ENCODE peak calls at places on chromosomes 4 and X, in six cellular contexts. One of them, this sample, is unnamed.

GRCh38 chr4:14726441-14727405 is 275.6 kb upstream of the CPEB2 start:
- DNase-seq in neural progenitor cell: no peak
- DNase-seq in DND-41: no peak
- DNase-seq in IMR-90: peak; percentile 35
- DNase-seq in lower lobe of right lung: no peak
- DNase-seq in stomach: peak; percentile 59
- DNase-seq in this sample: peak; percentile 85

GRCh38 chr4:54568184-54568583 is 89.6 kb upstream of the KIT start:
- DNase-seq in neural progenitor cell: no peak
- DNase-seq in DND-41: no peak
- DNase-seq in IMR-90: peak; percentile 83
- DNase-seq in lower lobe of right lung: no peak
- DNase-seq in stomach: no peak
- DNase-seq in this sample: no peak

GRCh38 chr4:52036875-52037274 is 1.2 kb downstream of the SGCB start:
- DNase-seq in neural progenitor cell: no peak
- DNase-seq in DND-41: no peak
- DNase-seq in IMR-90: no peak
- DNase-seq in lower lobe of right lung: no peak
- DNase-seq in stomach: no peak
- DNase-seq in this sample: no peak

GRCh38 chrX:43735957-43736356 is 79.9 kb downstream of the MAOA start:
- DNase-seq in neural progenitor cell: no peak
- DNase-seq in DND-41: no peak
- DNase-seq in IMR-90: no peak
- DNase-seq in lower lobe of right lung: no peak
- DNase-seq in stomach: no peak
- DNase-seq in this sample: no peak

GRCh38 chr4:3423406-3423805 is 18.4 kb upstream of the HGFAC start:
- DNase-seq in neural progenitor cell: no peak
- DNase-seq in DND-41: no peak
- DNase-seq in IMR-90: no peak
- DNase-seq in lower lobe of right lung: no peak
- DNase-seq in stomach: no peak
- DNase-seq in this sample: no peak

GRCh38 chr4:137644201-137644600 is 111.9 kb upstream of the PCDH18 start:
- DNase-seq in neural progenitor cell: no peak
- DNase-seq in DND-41: no peak
- DNase-seq in IMR-90: peak; percentile 62
- DNase-seq in lower lobe of right lung: no peak
- DNase-seq in stomach: no peak
- DNase-seq in this sample: no peak

GRCh38 chr4:3471098-3471760 is 8.1 kb downstream of the DOK7 start:
- DNase-seq in neural progenitor cell: peak; percentile 1
- DNase-seq in DND-41: no peak
- DNase-seq in IMR-90: no peak
- DNase-seq in lower lobe of right lung: peak; percentile 38
- DNase-seq in stomach: no peak
- DNase-seq in this sample: no peak

GRCh38 chr4:139676913-139677585 is 11.4 kb downstream of the MGST2 start:
- DNase-seq in neural progenitor cell: no peak
- DNase-seq in DND-41: no peak
- DNase-seq in IMR-90: no peak
- DNase-seq in lower lobe of right lung: no peak
- DNase-seq in stomach: no peak
- DNase-seq in this sample: no peak

GRCh38 chr4:141352775-141353544 is 132.3 kb downstream of the ZNF330 start:
- DNase-seq in neural progenitor cell: peak; percentile 30
- DNase-seq in DND-41: peak; percentile 11
- DNase-seq in IMR-90: peak; percentile 89
- DNase-seq in lower lobe of right lung: no peak
- DNase-seq in stomach: no peak
- DNase-seq in this sample: no peak

GRCh38 chrX:14095702-14096101 is 66.0 kb upstream of the GEMIN8 start:
- DNase-seq in neural progenitor cell: peak; percentile 74
- DNase-seq in DND-41: peak; percentile 55
- DNase-seq in IMR-90: peak; percentile 53
- DNase-seq in lower lobe of right lung: no peak
- DNase-seq in stomach: peak; percentile 28
- DNase-seq in this sample: no peak

GRCh38 chr4:83036991-83037390 is 2.0 kb downstream of the COPS4 start:
- DNase-seq in neural progenitor cell: no peak
- DNase-seq in DND-41: no peak
- DNase-seq in IMR-90: no peak
- DNase-seq in lower lobe of right lung: no peak
- DNase-seq in stomach: no peak
- DNase-seq in this sample: no peak
- H3K4me1 ChIP-seq in neural progenitor cell: no peaks in the 10 kb centered on the region
- H3K4me1 ChIP-seq in DND-41: peaks cover 40% of the 10 kb centered on the region
- H3K4me1 ChIP-seq in IMR-90: peaks cover 5% of the 10 kb centered on the region
- H3K4me1 ChIP-seq in lower lobe of right lung: peaks cover 23% of the 10 kb centered on the region
- H3K4me1 ChIP-seq in stomach: peaks cover 8% of the 10 kb centered on the region
- H3K4me1 ChIP-seq in this sample: peaks cover 5% of the 10 kb centered on the region

DNA sequence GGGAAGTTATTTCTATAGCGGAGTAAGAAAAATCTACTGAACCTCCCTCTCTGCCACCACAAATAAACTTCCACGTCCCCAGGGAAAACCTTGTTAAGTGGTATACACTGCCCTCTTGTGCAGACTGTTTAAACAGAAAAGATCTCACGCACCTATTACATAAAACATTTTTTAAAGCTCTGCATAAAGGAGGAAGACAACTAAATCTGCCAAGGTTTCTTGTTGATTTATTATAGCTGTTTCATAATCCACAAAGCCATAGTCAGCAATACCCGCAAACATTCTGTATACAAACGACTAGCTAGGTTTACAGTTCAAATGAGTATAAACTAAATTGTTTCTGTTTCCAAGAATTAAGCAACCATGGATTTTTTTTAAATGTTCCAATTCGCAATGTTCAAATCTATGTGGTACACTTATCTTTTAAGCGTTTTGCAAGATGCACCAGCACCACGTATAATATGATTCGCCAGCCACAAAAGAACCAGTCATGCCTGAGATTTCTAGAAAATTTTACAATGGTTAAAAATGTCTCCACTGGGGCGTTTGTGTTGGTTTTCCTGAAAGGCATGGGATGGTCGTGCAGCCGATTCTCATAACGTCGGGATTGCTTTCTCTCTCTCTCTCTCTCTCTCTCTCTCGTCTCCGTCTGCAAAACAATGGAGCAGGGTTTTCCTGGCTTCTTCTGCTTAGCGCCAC is 164.6 kb downstream of the PRKX start:
- DNase-seq in neural progenitor cell: peak; percentile 20
- DNase-seq in DND-41: no peak
- DNase-seq in IMR-90: peak; percentile 79
- DNase-seq in lower lobe of right lung: no peak
- DNase-seq in stomach: no peak
- DNase-seq in this sample: no peak
- TF ChIP-seq CTCF in neural progenitor cell: peak; percentile 37
- TF ChIP-seq CTCF in DND-41: no peak
- TF ChIP-seq CTCF in IMR-90: peak; percentile 58
- TF ChIP-seq CTCF in lower lobe of right lung: peak; percentile 33
- TF ChIP-seq CTCF in stomach: peak; percentile 19
- TF ChIP-seq CTCF in this sample: peak; percentile 46

DNA sequence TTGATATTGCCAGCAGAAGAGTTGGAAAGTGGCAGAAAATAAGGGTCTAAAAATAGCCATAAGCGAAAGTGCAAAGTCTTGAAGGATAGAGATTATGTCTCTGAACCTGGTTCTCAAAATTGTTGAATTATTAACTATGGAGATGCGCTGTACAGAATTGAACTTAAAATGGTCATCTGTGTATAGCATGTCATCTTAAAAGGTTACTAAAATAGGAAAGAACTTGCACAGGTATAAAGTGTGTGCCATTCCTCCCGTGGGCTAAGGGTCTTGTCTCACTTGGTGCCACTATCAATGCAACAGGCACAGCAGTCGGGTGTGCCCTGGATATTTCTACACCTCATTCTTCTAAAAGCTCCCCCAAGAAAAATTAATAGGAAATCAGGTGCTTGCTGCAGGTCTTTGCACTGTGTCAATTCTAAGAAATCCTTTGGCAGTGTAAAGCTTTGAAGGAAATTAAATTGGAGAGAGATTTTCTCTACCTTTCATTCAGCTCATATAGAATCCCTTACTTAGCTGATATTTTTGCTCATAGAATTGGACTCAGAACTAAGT is 2.4 kb downstream of the SORBS2 start:
- DNase-seq in neural progenitor cell: no peak
- DNase-seq in DND-41: no peak
- DNase-seq in IMR-90: no peak
- DNase-seq in lower lobe of right lung: no peak
- DNase-seq in stomach: no peak
- DNase-seq in this sample: no peak
- H3K4me3 ChIP-seq in neural progenitor cell: no peak overlapping the region
- H3K4me3 ChIP-seq in DND-41: no peak overlapping the region
- H3K4me3 ChIP-seq in IMR-90: no peak overlapping the region
- H3K4me3 ChIP-seq in lower lobe of right lung: peak overlapping the region; percentile 48
- H3K4me3 ChIP-seq in stomach: peak overlapping the region; percentile 54
- H3K4me3 ChIP-seq in this sample: no peak overlapping the region

GRCh38 chr4:73257242-73257994 is 1.2 kb downstream of the ANKRD17 start:
- DNase-seq in neural progenitor cell: peak; percentile 65
- DNase-seq in DND-41: peak; percentile 72
- DNase-seq in IMR-90: peak; percentile 85
- DNase-seq in lower lobe of right lung: peak; percentile 69
- DNase-seq in stomach: peak; percentile 80
- DNase-seq in this sample: no peak
- H3K4me1 ChIP-seq in neural progenitor cell: peaks cover 23% of the 10 kb centered on the region
- H3K4me1 ChIP-seq in DND-41: peaks cover 54% of the 10 kb centered on the region
- H3K4me1 ChIP-seq in IMR-90: no peaks in the 10 kb centered on the region
- H3K4me1 ChIP-seq in lower lobe of right lung: peaks cover 60% of the 10 kb centered on the region
- H3K4me1 ChIP-seq in stomach: peaks cover 33% of the 10 kb centered on the region
- H3K4me1 ChIP-seq in this sample: peaks cover 29% of the 10 kb centered on the region

GRCh38 chr4:4541040-4541631 is 712 bp downstream of the STX18 start:
- DNase-seq in neural progenitor cell: no peak
- DNase-seq in DND-41: peak; percentile 24
- DNase-seq in IMR-90: peak; percentile 65
- DNase-seq in lower lobe of right lung: peak; percentile 61
- DNase-seq in stomach: peak; percentile 28
- DNase-seq in this sample: no peak

GRCh38 chr4:4542824-4543485 is 1.1 kb upstream of the STX18 start:
- DNase-seq in neural progenitor cell: peak; percentile 45
- DNase-seq in DND-41: no peak
- DNase-seq in IMR-90: no peak
- DNase-seq in lower lobe of right lung: no peak
- DNase-seq in stomach: no peak
- DNase-seq in this sample: no peak

DNA sequence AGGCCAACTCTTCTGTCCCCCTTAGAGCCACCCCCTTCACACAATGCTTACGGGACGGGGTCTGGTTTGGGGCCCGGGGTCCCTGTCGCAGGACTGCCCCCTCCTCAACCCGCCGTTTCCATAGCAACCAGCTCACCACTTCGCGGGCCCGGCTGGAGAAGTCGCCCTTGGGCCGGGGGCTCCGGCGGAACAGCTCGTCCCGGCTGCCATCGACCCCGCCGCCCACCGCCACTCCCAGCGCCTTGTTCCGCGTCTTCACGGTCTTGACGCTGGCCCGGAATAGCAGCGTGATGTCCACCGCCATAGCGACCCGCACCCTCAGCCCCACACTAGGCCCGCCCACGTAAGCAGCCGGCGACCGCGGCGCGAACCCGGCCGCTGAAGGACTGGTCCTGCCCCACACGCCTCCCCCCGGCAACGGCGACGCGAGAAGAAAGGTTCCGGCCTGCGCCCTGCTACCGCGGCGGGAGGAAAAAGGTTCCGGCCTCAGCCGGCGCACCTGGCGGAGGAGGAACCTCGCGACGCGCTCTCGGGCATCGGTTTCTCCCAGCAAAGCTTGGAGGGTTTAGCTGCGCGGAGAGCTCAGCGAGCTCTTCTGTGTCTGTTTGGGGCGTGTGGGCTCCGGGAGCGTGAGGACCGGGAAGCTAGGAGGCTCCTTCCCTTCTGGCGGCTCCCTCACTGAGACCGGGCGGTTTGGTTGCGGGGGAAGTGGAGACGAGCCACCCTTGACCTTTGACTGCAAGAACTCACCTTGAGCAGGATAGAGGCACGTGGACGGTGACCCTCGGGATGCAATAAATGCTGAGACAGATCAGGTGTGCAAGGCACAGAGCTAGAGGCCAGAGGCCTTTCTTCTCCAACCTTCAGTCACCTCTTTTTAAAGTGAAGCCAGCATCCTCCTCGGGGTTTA is at the start of gene STX18:
- DNase-seq in neural progenitor cell: peak; percentile 93
- DNase-seq in DND-41: peak; percentile 89
- DNase-seq in IMR-90: peak; percentile 83
- DNase-seq in lower lobe of right lung: peak; percentile 92
- DNase-seq in stomach: peak; percentile 90
- DNase-seq in this sample: peak; percentile 81
- TF ChIP-seq CTCF in neural progenitor cell: peak; percentile 7
- TF ChIP-seq CTCF in DND-41: no peak
- TF ChIP-seq CTCF in IMR-90: no peak
- TF ChIP-seq CTCF in lower lobe of right lung: no peak
- TF ChIP-seq CTCF in stomach: peak; percentile 29
- TF ChIP-seq CTCF in this sample: no peak